ENCODE peak calls at places on chromosomes 11 and 22, in seven cellular contexts. One of them, this sample, is unnamed.

GRCh38 chr11:111764621-111765020 is 1.6 kb downstream of the PPP2R1B start:
- DNase-seq in A549: no peak
- DNase-seq in HepG2: no peak
- DNase-seq in H1: no peak
- DNase-seq in IMR-90: peak; percentile 51
- DNase-seq in GM12878: no peak
- DNase-seq in K562: no peak
- DNase-seq in this sample: no peak

GRCh38 chr22:30305519-30305905 is 16.2 kb upstream of the CASTOR1 start:
- DNase-seq in K562: peak; percentile 47
- DNase-seq in A549: no peak
- DNase-seq in IMR-90: no peak
- DNase-seq in HepG2: no peak
- DNase-seq in H1: no peak
- DNase-seq in GM12878: peak; percentile 59
- DNase-seq in this sample: no peak

GRCh38 chr11:126969865-126970479 is 30.6 kb downstream of the KIRREL3 start:
- DNase-seq in IMR-90: peak; percentile 83
- DNase-seq in H1: no peak
- DNase-seq in HepG2: no peak
- DNase-seq in K562: peak; percentile 8
- DNase-seq in GM12878: no peak
- DNase-seq in A549: no peak
- DNase-seq in this sample: peak; percentile 40

GRCh38 chr11:15747671-15748070 is 608.7 kb downstream of the SOX6 start:
- DNase-seq in IMR-90: peak; percentile 72
- DNase-seq in GM12878: peak; percentile 5
- DNase-seq in A549: no peak
- DNase-seq in K562: no peak
- DNase-seq in HepG2: no peak
- DNase-seq in H1: no peak
- DNase-seq in this sample: no peak

GRCh38 chr11:12525466-12526055 is 148.2 kb downstream of the PARVA start:
- DNase-seq in IMR-90: no peak
- DNase-seq in GM12878: no peak
- DNase-seq in H1: no peak
- DNase-seq in HepG2: no peak
- DNase-seq in K562: no peak
- DNase-seq in A549: no peak
- DNase-seq in this sample: no peak

GRCh38 chr11:126384053-126384335 is 28.5 kb downstream of the ST3GAL4 start:
- DNase-seq in H1: no peak
- DNase-seq in HepG2: no peak
- DNase-seq in K562: no peak
- DNase-seq in A549: no peak
- DNase-seq in IMR-90: no peak
- DNase-seq in GM12878: no peak
- DNase-seq in this sample: no peak

GRCh38 chr11:65352783-65353182 is 1.8 kb upstream of the TIGD3 start:
- DNase-seq in A549: peak; percentile 36
- DNase-seq in GM12878: no peak
- DNase-seq in IMR-90: peak; percentile 32
- DNase-seq in HepG2: no peak
- DNase-seq in H1: no peak
- DNase-seq in K562: no peak
- DNase-seq in this sample: no peak

GRCh38 chr22:49986325-49986724 is 25.8 kb downstream of the PIM3 start:
- DNase-seq in GM12878: no peak
- DNase-seq in IMR-90: no peak
- DNase-seq in H1: no peak
- DNase-seq in K562: no peak
- DNase-seq in HepG2: no peak
- DNase-seq in A549: no peak
- DNase-seq in this sample: no peak

GRCh38 chr11:43504316-43504950 is 145.7 kb downstream of the TTC17 start:
- DNase-seq in A549: peak; percentile 28
- DNase-seq in K562: peak; percentile 26
- DNase-seq in GM12878: no peak
- DNase-seq in IMR-90: peak; percentile 13
- DNase-seq in HepG2: peak; percentile 38
- DNase-seq in H1: peak; percentile 21
- DNase-seq in this sample: peak; percentile 31

GRCh38 chr11:33179431-33179830 is 18.2 kb upstream of the CSTF3 start:
- DNase-seq in H1: no peak
- DNase-seq in HepG2: no peak
- DNase-seq in IMR-90: no peak
- DNase-seq in K562: no peak
- DNase-seq in A549: no peak
- DNase-seq in GM12878: no peak
- DNase-seq in this sample: no peak

GRCh38 chr11:65590240-65590738 is 5.3 kb downstream of the KCNK7 start:
- DNase-seq in GM12878: no peak
- DNase-seq in K562: no peak
- DNase-seq in HepG2: no peak
- DNase-seq in A549: no peak
- DNase-seq in IMR-90: peak; percentile 62
- DNase-seq in H1: no peak
- DNase-seq in this sample: no peak

GRCh38 chr11:75240381-75241035 is at the start of gene TPBGL:
- DNase-seq in HepG2: no peak
- DNase-seq in H1: no peak
- DNase-seq in GM12878: no peak
- DNase-seq in A549: no peak
- DNase-seq in K562: peak; percentile 57
- DNase-seq in IMR-90: no peak
- DNase-seq in this sample: peak; percentile 79

GRCh38 chr11:77590194-77590591 is 440 bp downstream of the AQP11 start:
- DNase-seq in IMR-90: peak; percentile 46
- DNase-seq in H1: no peak
- DNase-seq in A549: peak; percentile 28
- DNase-seq in HepG2: peak; percentile 67
- DNase-seq in K562: no peak
- DNase-seq in GM12878: no peak
- DNase-seq in this sample: no peak

GRCh38 chr22:50314455-50315288 is 7.2 kb upstream of the PLXNB2 start:
- DNase-seq in H1: no peak
- DNase-seq in K562: peak; percentile 87
- DNase-seq in A549: no peak
- DNase-seq in IMR-90: no peak
- DNase-seq in GM12878: peak; percentile 84
- DNase-seq in HepG2: no peak
- DNase-seq in this sample: peak; percentile 22

GRCh38 chr11:81647374-81647773 is 1086.3 kb downstream of the FAM181B start:
- DNase-seq in HepG2: no peak
- DNase-seq in H1: no peak
- DNase-seq in K562: no peak
- DNase-seq in GM12878: no peak
- DNase-seq in A549: no peak
- DNase-seq in IMR-90: no peak
- DNase-seq in this sample: no peak

GRCh38 chr11:81644239-81644840 is 1089.3 kb downstream of the FAM181B start:
- DNase-seq in GM12878: no peak
- DNase-seq in A549: peak; percentile 3
- DNase-seq in IMR-90: peak; percentile 23
- DNase-seq in HepG2: peak; percentile 60
- DNase-seq in K562: peak; percentile 23
- DNase-seq in H1: no peak
- DNase-seq in this sample: peak; percentile 33
- TF ChIP-seq RFX5 in GM12878: no peak
- TF ChIP-seq RFX5 in A549: no peak
- TF ChIP-seq RFX5 in IMR-90: no peak
- TF ChIP-seq RFX5 in HepG2: no peak
- TF ChIP-seq RFX5 in K562: no peak
- TF ChIP-seq RFX5 in H1: no peak
- TF ChIP-seq RFX5 in this sample: no peak

GRCh38 chr11:88533001-88533400 is 195.5 kb upstream of the CTSC start:
- DNase-seq in IMR-90: no peak
- DNase-seq in K562: no peak
- DNase-seq in A549: no peak
- DNase-seq in HepG2: no peak
- DNase-seq in GM12878: no peak
- DNase-seq in H1: no peak
- DNase-seq in this sample: no peak
- TF ChIP-seq RFX5 in IMR-90: no peak
- TF ChIP-seq RFX5 in K562: no peak
- TF ChIP-seq RFX5 in A549: no peak
- TF ChIP-seq RFX5 in HepG2: no peak
- TF ChIP-seq RFX5 in GM12878: no peak
- TF ChIP-seq RFX5 in H1: no peak
- TF ChIP-seq RFX5 in this sample: no peak

GRCh38 chr22:20646906-20647305 is 127.0 kb upstream of the SERPIND1 start:
- DNase-seq in K562: no peak
- DNase-seq in H1: no peak
- DNase-seq in GM12878: no peak
- DNase-seq in IMR-90: no peak
- DNase-seq in HepG2: no peak
- DNase-seq in A549: no peak
- DNase-seq in this sample: no peak
- TF ChIP-seq RFX5 in K562: no peak
- TF ChIP-seq RFX5 in H1: no peak
- TF ChIP-seq RFX5 in GM12878: no peak
- TF ChIP-seq RFX5 in IMR-90: no peak
- TF ChIP-seq RFX5 in HepG2: no peak
- TF ChIP-seq RFX5 in A549: no peak
- TF ChIP-seq RFX5 in this sample: no peak

DNA sequence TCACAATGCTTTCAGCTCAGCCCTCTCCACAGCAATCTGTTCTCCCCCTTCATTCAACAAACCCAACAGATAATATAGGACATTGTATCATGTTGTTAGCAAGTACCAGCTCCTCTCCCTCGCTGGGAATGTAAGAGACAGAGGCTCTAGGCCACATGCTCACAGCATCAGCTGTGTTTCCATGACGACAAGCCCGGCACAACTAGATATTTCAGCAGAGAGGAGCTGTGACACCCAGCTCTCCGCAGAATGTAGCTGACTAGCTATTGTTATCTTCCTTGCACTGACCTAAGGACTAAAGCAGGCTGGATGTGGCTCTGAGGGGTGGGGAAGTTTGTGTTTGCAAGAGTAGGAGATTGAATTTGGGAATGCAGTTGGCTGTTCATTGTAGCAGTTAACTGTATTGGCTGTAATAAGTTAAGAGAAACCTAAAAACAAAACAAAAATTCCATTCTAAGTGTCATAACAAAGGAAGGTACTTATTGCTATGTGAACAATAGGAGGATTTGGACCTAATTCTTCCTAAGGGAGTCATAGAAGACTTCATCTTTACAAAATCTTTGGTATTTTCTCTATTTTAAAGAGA is 28.0 kb upstream of the RRAS2 start:
- DNase-seq in A549: no peak
- DNase-seq in HepG2: no peak
- DNase-seq in GM12878: no peak
- DNase-seq in K562: peak; percentile 30
- DNase-seq in IMR-90: peak; percentile 89
- DNase-seq in H1: peak; percentile 15
- DNase-seq in this sample: peak; percentile 58
- TF ChIP-seq RFX5 in A549: no peak
- TF ChIP-seq RFX5 in HepG2: no peak
- TF ChIP-seq RFX5 in GM12878: no peak
- TF ChIP-seq RFX5 in K562: no peak
- TF ChIP-seq RFX5 in IMR-90: no peak
- TF ChIP-seq RFX5 in H1: no peak
- TF ChIP-seq RFX5 in this sample: no peak

GRCh38 chr22:42787357-42787736 is 66.7 kb upstream of the A4GALT start:
- DNase-seq in H1: no peak
- DNase-seq in K562: no peak
- DNase-seq in HepG2: no peak
- DNase-seq in A549: no peak
- DNase-seq in GM12878: no peak
- DNase-seq in IMR-90: no peak
- DNase-seq in this sample: no peak

GRCh38 chr22:42785706-42786499 is 65.2 kb upstream of the A4GALT start:
- DNase-seq in H1: no peak
- DNase-seq in IMR-90: no peak
- DNase-seq in A549: no peak
- DNase-seq in GM12878: no peak
- DNase-seq in K562: no peak
- DNase-seq in HepG2: no peak
- DNase-seq in this sample: no peak

GRCh38 chr22:42788021-42788420 is 67.4 kb upstream of the A4GALT start:
- DNase-seq in GM12878: no peak
- DNase-seq in K562: no peak
- DNase-seq in HepG2: no peak
- DNase-seq in H1: no peak
- DNase-seq in A549: no peak
- DNase-seq in IMR-90: no peak
- DNase-seq in this sample: no peak

GRCh38 chr22:42788466-42788865 is 67.8 kb upstream of the A4GALT start:
- DNase-seq in IMR-90: no peak
- DNase-seq in K562: no peak
- DNase-seq in A549: no peak
- DNase-seq in GM12878: no peak
- DNase-seq in HepG2: no peak
- DNase-seq in H1: no peak
- DNase-seq in this sample: no peak

DNA sequence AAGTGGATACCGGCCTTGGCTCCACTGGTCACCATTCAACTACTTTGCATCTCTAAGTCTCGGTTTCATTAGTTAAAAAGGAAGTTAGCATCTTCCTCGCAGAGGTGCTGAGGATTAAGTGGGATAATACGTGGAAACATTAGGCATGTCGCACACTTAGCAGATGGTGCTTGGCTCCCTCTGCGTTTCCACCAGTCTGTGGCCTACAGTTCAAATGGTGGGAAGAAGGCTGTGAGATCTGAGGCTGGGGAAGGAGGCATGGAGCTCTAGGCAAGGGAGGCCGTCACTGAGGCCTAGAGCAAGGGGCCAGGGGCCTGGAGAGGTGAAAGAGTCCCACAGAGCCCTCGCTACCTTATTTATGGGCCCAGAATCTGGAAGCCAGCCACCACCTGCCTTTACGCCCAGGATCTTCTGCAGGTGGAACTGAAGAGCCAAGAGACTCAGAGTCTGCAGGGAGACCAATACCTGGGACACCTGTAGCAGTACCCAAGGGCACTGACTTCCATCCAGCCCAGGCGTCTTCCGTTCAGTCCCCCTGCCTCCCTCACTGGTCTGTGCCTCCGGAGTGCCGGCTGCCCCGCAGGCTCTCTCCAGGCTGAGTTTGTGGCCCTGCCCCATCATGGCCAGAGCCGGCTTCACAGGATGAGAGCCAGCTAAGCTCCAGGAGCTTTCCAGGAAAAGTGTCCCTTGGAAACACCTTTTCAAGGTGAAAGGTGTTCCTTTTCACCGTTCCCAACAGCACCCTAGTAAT is 66.1 kb upstream of the A4GALT start:
- DNase-seq in GM12878: no peak
- DNase-seq in A549: no peak
- DNase-seq in H1: no peak
- DNase-seq in K562: no peak
- DNase-seq in HepG2: no peak
- DNase-seq in IMR-90: no peak
- DNase-seq in this sample: no peak
- TF ChIP-seq RFX5 in GM12878: no peak
- TF ChIP-seq RFX5 in A549: no peak
- TF ChIP-seq RFX5 in H1: no peak
- TF ChIP-seq RFX5 in K562: no peak
- TF ChIP-seq RFX5 in HepG2: no peak
- TF ChIP-seq RFX5 in IMR-90: no peak
- TF ChIP-seq RFX5 in this sample: no peak